ENCODE peak calls at places on chromosome 14, in four cellular contexts. I is A549, V is K562, W is HepG2. R is an unnamed sample.

GRCh38 chr14:92615451-92615850 is 101.9 kb downstream of the RIN3 start:
- DNase-seq in I (no peak), V (no peak), W (no peak), R (no peak)

GRCh38 chr14:23494223-23494622 is 24.7 kb downstream of the NGDN start:
- DNase-seq in I (no peak), V (no peak), W (peak), R (peak)

GRCh38 chr14:49766839-49767238 is 1.1 kb upstream of the KLHDC2 start:
- DNase-seq in I (no peak), V (no peak), W (no peak), R (no peak)

GRCh38 chr14:86858043-86858442 is 1134.9 kb downstream of the GALC start:
- DNase-seq in I (no peak), V (no peak), W (no peak), R (no peak)

GRCh38 chr14:77175843-77176242 is 5.8 kb upstream of the TMEM63C start:
- DNase-seq in I (no peak), V (no peak), W (no peak), R (no peak)

GRCh38 chr14:91306547-91306946 is 62.0 kb upstream of the GPR68 start:
- DNase-seq in I (no peak), V (no peak), W (no peak), R (no peak)

GRCh38 chr14:41899416-41899815 is 292.7 kb downstream of the LRFN5 start:
- DNase-seq in I (no peak), V (no peak), W (no peak), R (no peak)

GRCh38 chr14:103849151-103850013 is 2.0 kb upstream of the PPP1R13B start:
- DNase-seq in I (no peak), V (no peak), W (peak), R (no peak)

GRCh38 chr14:46048127-46048526 is 603.5 kb downstream of the RPL10L start:
- DNase-seq in I (peak), V (peak), W (peak), R (peak)

GRCh38 chr14:90727082-90727481 is 89.1 kb downstream of the TTC7B start:
- DNase-seq in I (no peak), V (no peak), W (no peak), R (no peak)

GRCh38 chr14:56733396-56733795 is 76.9 kb downstream of the OTX2 start:
- DNase-seq in I (no peak), V (no peak), W (no peak), R (peak)
- TF ChIP-seq USF2 in I (no peak), V (no peak), W (no peak), R (no peak)

GRCh38 chr14:101583006-101583708 is 21.9 kb downstream of the DIO3 start:
- DNase-seq in I (no peak), V (no peak), W (no peak), R (no peak)

GRCh38 chr14:101582294-101582693 is 21.0 kb downstream of the DIO3 start:
- DNase-seq in I (no peak), V (no peak), W (no peak), R (no peak)

GRCh38 chr14:101585211-101585610 is 23.9 kb downstream of the DIO3 start:
- DNase-seq in I (no peak), V (no peak), W (no peak), R (no peak)

GRCh38 chr14:101583709-101584048 is 22.4 kb downstream of the DIO3 start:
- DNase-seq in I (no peak), V (no peak), W (no peak), R (no peak)

GRCh38 chr14:101584049-101584859 is 23.0 kb downstream of the DIO3 start:
- DNase-seq in I (no peak), V (peak), W (no peak), R (no peak)
- TF ChIP-seq HMGXB4 in I (no peak), V (no peak), W (no peak), R (no peak)

DNA sequence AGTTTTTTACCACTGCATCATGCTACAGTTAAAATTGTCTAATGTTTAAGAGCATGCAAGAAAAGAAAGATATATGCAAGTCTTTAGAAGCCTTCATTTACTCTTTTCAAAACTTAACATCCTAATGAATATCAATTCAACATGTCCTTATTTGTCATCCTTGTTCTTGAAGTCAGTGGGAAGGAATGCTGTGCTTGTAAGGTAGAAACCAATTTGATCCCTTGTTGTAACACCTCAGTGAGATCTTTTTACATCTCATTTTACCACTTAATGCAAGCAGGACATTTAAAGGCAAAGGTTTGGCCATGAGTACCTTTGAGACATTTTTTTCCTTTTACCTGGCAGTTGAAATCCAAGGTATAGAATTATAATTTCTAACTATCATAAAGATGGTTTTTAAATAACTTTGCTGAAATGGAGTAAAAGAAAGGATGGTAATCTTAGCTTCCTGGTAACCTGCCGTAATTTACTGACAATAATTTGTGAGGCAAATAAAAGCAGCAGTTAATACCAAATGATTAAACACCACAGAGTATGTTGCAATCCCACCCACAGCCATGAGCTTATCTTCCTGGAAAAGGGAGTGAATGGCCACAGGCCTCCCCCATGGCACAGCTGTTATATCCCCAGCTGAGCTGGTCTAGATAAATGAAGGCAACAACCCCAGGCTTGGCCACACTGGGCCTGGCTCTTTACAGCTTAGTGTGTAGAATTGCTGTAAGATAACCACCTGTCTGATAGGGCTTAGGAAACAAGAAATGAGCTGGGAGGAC is 33.2 kb upstream of the STRN3 start:
- DNase-seq in I (peak), V (peak), W (peak), R (no peak)
- TF ChIP-seq USF2 in I (no peak), V (no peak), W (no peak), R (no peak)

GRCh38 chr14:25820368-25820767 is 770.4 kb upstream of the STXBP6 start:
- DNase-seq in I (no peak), V (no peak), W (no peak), R (no peak)
- TF ChIP-seq HMGXB4 in I (no peak), V (no peak), W (no peak), R (no peak)

DNA sequence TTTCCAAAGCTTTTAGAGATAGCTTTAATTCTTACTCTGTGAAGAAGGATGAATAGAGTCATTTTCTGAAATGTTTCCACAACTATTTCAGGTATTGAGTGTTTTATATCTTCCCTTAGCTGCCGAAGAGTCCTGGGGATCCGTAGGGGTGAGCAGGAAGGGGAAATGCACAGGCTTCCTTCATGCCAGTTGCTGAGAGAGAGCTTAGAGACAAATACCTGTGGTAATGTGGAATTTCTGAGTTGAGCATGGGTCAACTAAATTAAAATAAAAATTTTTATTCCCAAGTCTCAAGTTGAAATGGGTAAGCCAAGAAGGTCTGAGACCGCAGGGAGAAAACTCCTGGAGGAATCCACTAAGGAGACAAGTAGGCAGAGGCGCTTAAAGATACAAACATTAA is 185.7 kb downstream of the DAD1 start:
- DNase-seq in I (no peak), V (no peak), W (no peak), R (no peak)
- TF ChIP-seq USF2 in I (no peak), V (no peak), W (no peak), R (no peak)

DNA sequence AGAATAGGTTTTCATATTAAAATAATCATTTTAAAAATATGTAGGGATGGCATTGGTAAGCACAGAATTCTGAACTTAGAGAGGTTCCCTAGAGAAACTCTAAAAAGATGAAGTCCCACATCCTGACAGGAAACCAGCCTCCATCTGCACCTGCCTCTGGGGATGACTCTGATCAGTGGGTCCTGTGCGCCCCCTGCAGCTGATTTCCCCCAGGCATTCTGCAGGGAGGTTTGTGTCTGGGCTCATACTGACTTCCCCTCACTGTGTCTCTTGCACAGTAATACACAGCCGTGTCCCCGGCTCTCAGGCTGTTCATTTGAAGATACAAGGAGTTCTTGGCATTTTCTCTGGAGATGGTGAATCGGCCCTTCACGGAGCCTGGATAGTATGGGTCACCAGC is 602.9 kb downstream of the TMEM121 start:
- DNase-seq in I (no peak), V (no peak), W (no peak), R (no peak)
- TF ChIP-seq HMGXB4 in I (no peak), V (no peak), W (no peak), R (no peak)

GRCh38 chr14:106841701-106842100 is 1315.3 kb downstream of the TMEM121 start:
- DNase-seq in I (no peak), V (no peak), W (no peak), R (no peak)
- TF ChIP-seq USF2 in I (no peak), V (no peak), W (no peak), R (no peak)